ENCODE peak calls at places on chromosomes 3 and 15, in seven cellular contexts. F, R, M, X, L, E and K are unnamed samples.

GRCh38 chr3:121660356-121661171 is at the start of gene HCLS1:
- DNase-seq in R (peak), E (no peak), L (no peak), X (no peak), F (peak), M (no peak), K (no peak)

GRCh38 chr3:116059421-116060096 is 385.7 kb downstream of the LSAMP start:
- DNase-seq in X (peak), F (no peak), E (peak), L (peak), M (peak), R (no peak), K (peak)

GRCh38 chr3:18030371-18030870 is 288.0 kb upstream of the TBC1D5 start:
- DNase-seq in X (no peak), F (no peak), M (no peak), E (no peak), L (no peak), R (no peak), K (no peak)

GRCh38 chr3:8164145-8164544 is 337.5 kb upstream of the LMCD1 start:
- DNase-seq in R (no peak), F (no peak), M (no peak), E (no peak), L (no peak), X (no peak), K (no peak)

GRCh38 chr3:126014252-126014651 is 45.3 kb downstream of the ROPN1B start:
- DNase-seq in L (no peak), M (peak), F (peak), E (peak), R (no peak), X (peak), K (no peak)

GRCh38 chr15:66802087-66803001 is 100.3 kb downstream of the SMAD6 start:
- DNase-seq in F (no peak), X (no peak), L (no peak), R (no peak), M (peak), E (peak), K (peak)

GRCh38 chr15:47822066-47822465 is 104.8 kb downstream of the SEMA6D start:
- DNase-seq in M (no peak), X (no peak), E (no peak), L (no peak), R (no peak), F (no peak), K (no peak)

GRCh38 chr15:31298707-31299172 is 27.9 kb upstream of the KLF13 start:
- DNase-seq in L (no peak), M (no peak), X (no peak), F (no peak), E (no peak), R (no peak), K (no peak)

GRCh38 chr3:69823710-69824109 is 84.4 kb downstream of the MITF start:
- DNase-seq in R (no peak), L (no peak), E (no peak), F (no peak), X (no peak), M (peak), K (no peak)

GRCh38 chr3:192042116-192042515 is 581.2 kb downstream of the PYDC2 start:
- DNase-seq in R (peak), M (no peak), F (no peak), E (no peak), L (no peak), X (no peak), K (no peak)

GRCh38 chr3:173819368-173819767 is 421.8 kb downstream of the NLGN1 start:
- DNase-seq in L (no peak), X (no peak), E (no peak), M (peak), F (no peak), R (no peak), K (no peak)

GRCh38 chr15:68385240-68385561 is 46.8 kb downstream of the ITGA11 start:
- DNase-seq in E (no peak), R (no peak), F (no peak), L (no peak), M (no peak), X (no peak), K (no peak)

GRCh38 chr3:138941259-138941885 is 5.6 kb downstream of the FOXL2 start:
- DNase-seq in L (no peak), R (no peak), M (peak), F (no peak), E (peak), X (peak), K (peak)

GRCh38 chr3:182837855-182838454 is 44.7 kb downstream of the ATP11B start:
- DNase-seq in L (no peak), M (peak), E (peak), F (peak), R (no peak), X (no peak), K (peak)

GRCh38 chr15:52976050-52976449 is 185.9 kb upstream of the ONECUT1 start:
- DNase-seq in M (no peak), E (no peak), L (no peak), X (no peak), F (no peak), R (no peak), K (no peak)

GRCh38 chr3:187954486-187955075 is 199.4 kb upstream of the LPP start:
- DNase-seq in F (no peak), E (peak), R (no peak), L (peak), X (peak), M (peak), K (no peak)

GRCh38 chr3:30626443-30627181 is 20.2 kb downstream of the TGFBR2 start:
- DNase-seq in M (peak), X (no peak), F (no peak), R (no peak), E (peak), L (no peak), K (no peak)

GRCh38 chr15:37014137-37014536 is 86.2 kb downstream of the MEIS2 start:
- DNase-seq in R (no peak), L (no peak), M (peak), F (no peak), X (no peak), E (no peak), K (no peak)

GRCh38 chr3:182565916-182566524 is 227.3 kb upstream of the ATP11B start:
- DNase-seq in X (no peak), F (no peak), R (no peak), M (peak), E (peak), L (no peak), K (peak)

GRCh38 chr3:34882764-34883163 is 756.6 kb upstream of the ARPP21 start:
- DNase-seq in F (peak), R (no peak), M (no peak), E (no peak), L (no peak), X (no peak), K (no peak)

GRCh38 chr3:176896640-176897039 is 300.6 kb downstream of the TBL1XR1 start:
- DNase-seq in L (no peak), M (no peak), E (no peak), X (no peak), R (no peak), F (no peak), K (no peak)

GRCh38 chr15:50911641-50912040 is 3.2 kb downstream of the AP4E1 start:
- DNase-seq in E (peak), F (peak), R (no peak), L (no peak), M (no peak), X (no peak), K (no peak)

GRCh38 chr3:151976211-151977050 is 103.0 kb downstream of the SUCNR1 start:
- DNase-seq in M (peak), E (peak), F (peak), R (no peak), X (peak), L (peak), K (peak)